ENCODE peak calls at places on chromosome 2, in seven cellular contexts. Z, D, V, O, M, L and J are unnamed samples.

GRCh38 chr2:221478106-221478863 is 93.8 kb downstream of the EPHA4 start:
- DNase-seq in Z (no peak), D (no peak), V (no peak), O (peak; percentile 28), M (no peak), L (no peak), J (no peak)

GRCh38 chr2:24909555-24910177 is 10.4 kb downstream of the ADCY3 start:
- DNase-seq in Z (no peak), D (no peak), V (peak; percentile 58), O (peak; percentile 56), M (no peak), L (no peak), J (no peak)

GRCh38 chr2:216221806-216222205 is 112.7 kb downstream of the XRCC5 start:
- DNase-seq in Z (no peak), D (peak; percentile 30), V (peak; percentile 20), O (peak; percentile 61), M (no peak), L (no peak), J (no peak)

GRCh38 chr2:8636691-8637636 is 44.9 kb upstream of the ID2 start:
- DNase-seq in Z (no peak), D (peak; percentile 86), V (peak; percentile 47), O (peak; percentile 68), M (no peak), L (no peak), J (no peak)

GRCh38 chr2:9275399-9275798 is 68.8 kb downstream of the ASAP2 start:
- DNase-seq in Z (no peak), D (no peak), V (no peak), O (no peak), M (no peak), L (no peak), J (no peak)

GRCh38 chr2:96683972-96684820 is 41.6 kb downstream of the FER1L5 start:
- DNase-seq in Z (no peak), D (no peak), V (no peak), O (no peak), M (no peak), L (no peak), J (no peak)

GRCh38 chr2:84613082-84613481 is 96.8 kb downstream of the DNAH6 start:
- DNase-seq in Z (no peak), D (no peak), V (no peak), O (no peak), M (no peak), L (no peak), J (no peak)

GRCh38 chr2:10165816-10166488 is 43.4 kb downstream of the RRM2 start:
- DNase-seq in Z (no peak), D (no peak), V (no peak), O (no peak), M (no peak), L (no peak), J (no peak)

GRCh38 chr2:130389363-130389762 is 33.5 kb downstream of the PTPN18 start:
- DNase-seq in Z (no peak), D (no peak), V (no peak), O (no peak), M (no peak), L (no peak), J (no peak)

GRCh38 chr2:19187323-19188020 is 171.0 kb downstream of the OSR1 start:
- DNase-seq in Z (no peak), D (no peak), V (peak; percentile 49), O (peak; percentile 85), M (no peak), L (no peak), J (no peak)

GRCh38 chr2:163375472-163375871 is 360.3 kb downstream of the FIGN start:
- DNase-seq in Z (no peak), D (no peak), V (no peak), O (no peak), M (no peak), L (no peak), J (no peak)

GRCh38 chr2:167718560-167718959 is 528.8 kb downstream of the STK39 start:
- DNase-seq in Z (no peak), D (no peak), V (no peak), O (no peak), M (no peak), L (no peak), J (no peak)